ENCODE peak calls at places on chromosomes 13 and 19, in five cellular contexts. B is suprapubic skin, P is stomach, C is ovary, S is HepG2. G is an unnamed sample.

GRCh38 chr13:63910406-63910957 is 2494.8 kb upstream of the PCDH20 start:
- DNase-seq in B (no peak), P (no peak), C (no peak), S (peak), G (no peak)

GRCh38 chr19:48611872-48612271 is 3.0 kb downstream of the FAM83E start:
- DNase-seq in B (no peak), P (no peak), C (no peak), S (no peak), G (no peak)

GRCh38 chr13:52983836-52984235 is 44.8 kb upstream of the OLFM4 start:
- DNase-seq in B (no peak), P (no peak), C (no peak), S (no peak), G (no peak)

GRCh38 chr19:56076413-56076998 is 44.6 kb downstream of the ZNF787 start:
- DNase-seq in B (no peak), P (peak), C (peak), S (peak), G (no peak)

GRCh38 chr13:111948811-111949210 is 118.1 kb upstream of the SOX1 start:
- DNase-seq in B (no peak), P (peak), C (no peak), S (no peak), G (no peak)

GRCh38 chr19:11578342-11579142 is 1.1 kb upstream of the ACP5 start:
- DNase-seq in B (no peak), P (peak), C (peak), S (peak), G (peak)

GRCh38 chr19:35226748-35227147 is 1.8 kb downstream of the FAM187B start:
- DNase-seq in B (no peak), P (no peak), C (no peak), S (no peak), G (no peak)

GRCh38 chr13:46386996-46387851 is at the start of gene RUBCNL:
- DNase-seq in B (no peak), P (no peak), C (no peak), S (no peak), G (no peak)

GRCh38 chr13:109729031-109729870 is 57.1 kb downstream of the IRS2 start:
- DNase-seq in B (no peak), P (no peak), C (no peak), S (no peak), G (no peak)

GRCh38 chr19:40594657-40595077 is 6.5 kb upstream of the LTBP4 start:
- DNase-seq in B (no peak), P (no peak), C (no peak), S (no peak), G (no peak)

GRCh38 chr19:38725469-38726283 is 18.6 kb downstream of the CAPN12 start:
- DNase-seq in B (no peak), P (no peak), C (no peak), S (no peak), G (no peak)

GRCh38 chr13:70339738-70340137 is 231.5 kb upstream of the KLHL1 start:
- DNase-seq in B (no peak), P (peak), C (no peak), S (peak), G (no peak)

GRCh38 chr19:51365211-51366049 is 758 bp downstream of the ETFB start:
- DNase-seq in B (no peak), P (peak), C (peak), S (peak), G (peak)

GRCh38 chr19:55433292-55433691 is 9.8 kb downstream of the SHISA7 start:
- DNase-seq in B (no peak), P (no peak), C (no peak), S (no peak), G (no peak)

GRCh38 chr13:89955773-89956172 is 1391.7 kb upstream of the MIR17HG start:
- DNase-seq in B (no peak), P (no peak), C (no peak), S (no peak), G (no peak)

GRCh38 chr19:41844601-41845000 is at the start of gene LYPD4:
- DNase-seq in B (no peak), P (no peak), C (no peak), S (no peak), G (no peak)

GRCh38 chr19:50497030-50497420 is 14.0 kb downstream of the JOSD2 start:
- DNase-seq in B (no peak), P (no peak), C (no peak), S (no peak), G (no peak)

GRCh38 chr19:55145241-55145640 is 3.8 kb downstream of the TNNT1 start:
- DNase-seq in B (no peak), P (no peak), C (no peak), S (no peak), G (no peak)

GRCh38 chr13:114044486-114044885 is 70.6 kb upstream of the C13orf46 start:
- DNase-seq in B (no peak), P (no peak), C (peak), S (no peak), G (no peak)

GRCh38 chr13:51717786-51718398 is 86.1 kb downstream of the DHRS12 start:
- DNase-seq in B (no peak), P (no peak), C (no peak), S (no peak), G (no peak)

GRCh38 chr13:112928958-112929777 is 39.8 kb upstream of the MCF2L start:
- DNase-seq in B (no peak), P (no peak), C (no peak), S (peak), G (no peak)

GRCh38 chr13:64869539-64869938 is 2360.6 kb downstream of the PCDH9 start:
- DNase-seq in B (no peak), P (no peak), C (no peak), S (no peak), G (no peak)

GRCh38 chr13:112473818-112474217 is 97.7 kb downstream of the SPACA7 start:
- DNase-seq in B (no peak), P (no peak), C (no peak), S (no peak), G (no peak)

GRCh38 chr19:11152318-11153062 is 3.1 kb downstream of the SPC24 start:
- DNase-seq in B (peak), P (peak), C (no peak), S (no peak), G (peak)

GRCh38 chr19:57334191-57334590 is 13.9 kb downstream of the ZNF543 start:
- DNase-seq in B (no peak), P (no peak), C (no peak), S (peak), G (no peak)

GRCh38 chr19:42634409-42635232 is 39.9 kb upstream of the CEACAM8 start:
- DNase-seq in B (no peak), P (peak), C (no peak), S (peak), G (no peak)

GRCh38 chr19:48913114-48913513 is 13.0 kb downstream of the NUCB1 start:
- DNase-seq in B (no peak), P (no peak), C (no peak), S (no peak), G (no peak)

GRCh38 chr13:50589139-50589538 is 254.4 kb downstream of the DLEU7 start:
- DNase-seq in B (no peak), P (no peak), C (no peak), S (no peak), G (no peak)

GRCh38 chr13:45364876-45365557 is 24.0 kb upstream of the TPT1 start:
- DNase-seq in B (no peak), P (no peak), C (no peak), S (no peak), G (no peak)

GRCh38 chr13:19864018-19864338 is 529 bp upstream of the ZMYM5 start:
- DNase-seq in B (peak), P (peak), C (peak), S (no peak), G (peak)

GRCh38 chr19:35357867-35358573 is at the start of gene FFAR3:
- DNase-seq in B (peak), P (peak), C (no peak), S (no peak), G (peak)

GRCh38 chr19:36067681-36068080 is 13.0 kb downstream of the WDR62 start:
- DNase-seq in B (no peak), P (no peak), C (no peak), S (no peak), G (no peak)

GRCh38 chr19:45250832-45251451 is at the start of gene MARK4:
- DNase-seq in B (peak), P (peak), C (peak), S (no peak), G (no peak)

GRCh38 chr13:92681239-92681638 is 545.4 kb upstream of the GPC6 start:
- DNase-seq in B (no peak), P (no peak), C (no peak), S (no peak), G (no peak)

GRCh38 chr19:47752440-47753211 is 7.3 kb downstream of the NOP53 start:
- DNase-seq in B (peak), P (no peak), C (no peak), S (no peak), G (no peak)

GRCh38 chr13:113122571-113123225 is at the start of gene F10:
- DNase-seq in B (no peak), P (peak), C (peak), S (peak), G (peak)

GRCh38 chr13:111046590-111047141 is 68.4 kb upstream of the ARHGEF7 start:
- DNase-seq in B (no peak), P (no peak), C (no peak), S (no peak), G (no peak)

GRCh38 chr13:32537580-32538233 is 888 bp downstream of the N4BP2L2 start:
- DNase-seq in B (peak), P (peak), C (peak), S (no peak), G (no peak)

GRCh38 chr13:32535140-32535539 is 3.5 kb downstream of the N4BP2L2 start:
- DNase-seq in B (no peak), P (no peak), C (no peak), S (no peak), G (no peak)

GRCh38 chr13:32535748-32536147 is 2.8 kb downstream of the N4BP2L2 start:
- DNase-seq in B (no peak), P (no peak), C (no peak), S (no peak), G (no peak)

GRCh38 chr13:32538234-32538620 is 368 bp downstream of the N4BP2L2 start:
- DNase-seq in B (peak), P (peak), C (peak), S (peak), G (no peak)

DNA sequence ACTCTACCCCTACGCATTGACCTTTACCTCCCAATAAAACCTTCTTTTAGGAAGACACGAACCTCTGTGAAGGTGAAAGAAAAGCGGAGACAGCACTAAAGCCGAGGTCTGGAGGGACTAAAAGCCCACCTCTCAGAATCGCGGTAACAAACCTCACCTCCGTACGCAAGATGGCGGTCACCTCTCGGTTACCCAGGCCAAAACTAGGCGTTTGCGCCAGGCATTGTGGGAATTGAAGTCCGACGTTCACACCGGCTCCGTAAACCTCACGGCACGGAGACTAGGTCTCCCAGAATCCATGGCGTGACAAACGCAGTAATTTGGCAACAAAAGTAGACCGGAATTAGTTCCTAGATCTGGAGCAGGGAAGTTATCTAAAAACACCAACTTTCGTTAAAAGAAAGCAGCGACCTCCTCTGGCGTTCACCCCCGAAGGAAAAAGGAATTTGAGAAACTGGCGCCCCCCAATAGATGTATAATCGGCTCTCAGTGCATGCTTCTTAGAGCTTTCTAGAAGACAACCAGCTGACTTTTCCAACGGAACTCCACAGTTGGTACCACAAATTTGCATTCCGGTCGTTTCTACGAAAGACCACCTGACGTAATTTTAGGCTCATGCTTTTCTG is at the start of gene N4BP2L2:
- DNase-seq in B (peak), P (peak), C (peak), S (peak), G (peak)
- TF ChIP-seq EP300 in B (no peak), P (no peak), C (no peak), S (no peak), G (no peak)

GRCh38 chr19:18191640-18192062 is 1.4 kb upstream of the MPV17L2 start:
- DNase-seq in B (no peak), P (no peak), C (no peak), S (no peak), G (no peak)
- H3K4me3 ChIP-seq in B (peak), P (peak), C (peak), S (peak), G (peak)

GRCh38 chr13:48144413-48145035 is 49.6 kb upstream of the MED4 start:
- DNase-seq in B (no peak), P (no peak), C (no peak), S (no peak), G (no peak)
- H3K27ac ChIP-seq in B (no peak), P (peak), C (no peak), S (no peak), G (peak)

GRCh38 chr13:80131204-80131603 is 209.7 kb downstream of the SPRY2 start:
- DNase-seq in B (peak), P (peak), C (peak), S (no peak), G (peak)

GRCh38 chr13:80134360-80134759 is 206.6 kb downstream of the SPRY2 start:
- DNase-seq in B (no peak), P (no peak), C (no peak), S (no peak), G (no peak)

GRCh38 chr13:80133631-80134083 is 207.3 kb downstream of the SPRY2 start:
- DNase-seq in B (no peak), P (no peak), C (no peak), S (no peak), G (no peak)

GRCh38 chr13:80137994-80138393 is 202.9 kb downstream of the SPRY2 start:
- DNase-seq in B (no peak), P (no peak), C (no peak), S (no peak), G (no peak)

GRCh38 chr13:80132741-80133601 is 208.0 kb downstream of the SPRY2 start:
- DNase-seq in B (peak), P (peak), C (peak), S (peak), G (peak)
- TF ChIP-seq EP300 in B (no peak), P (no peak), C (no peak), S (no peak), G (peak)

GRCh38 chr13:39490136-39490535 is 112.9 kb downstream of the LHFPL6 start:
- DNase-seq in B (no peak), P (no peak), C (no peak), S (no peak), G (no peak)
- H3K4me3 ChIP-seq in B (no peak), P (no peak), C (no peak), S (no peak), G (no peak)

GRCh38 chr19:15213715-15214381 is 13.1 kb upstream of the NOTCH3 start:
- DNase-seq in B (no peak), P (peak), C (peak), S (no peak), G (no peak)
- H3K27ac ChIP-seq in B (no peak), P (no peak), C (no peak), S (no peak), G (peak)

G was measured in tibial nerve.